ENCODE peak calls at places on chromosomes 12 and 14, in six cellular contexts. V, M, Q, P, N and T are unnamed samples.

GRCh38 chr12:19694627-19695026 is 255.3 kb downstream of the AEBP2 start:
- DNase-seq in V (no peak), M (no peak), Q (peak), P (no peak), N (no peak), T (no peak)

GRCh38 chr12:88600272-88600671 is 20.0 kb upstream of the KITLG start:
- DNase-seq in V (no peak), M (no peak), Q (peak), P (no peak), N (no peak), T (peak)

GRCh38 chr12:29025936-29026335 is 123.1 kb upstream of the FAR2 start:
- DNase-seq in V (no peak), M (no peak), Q (no peak), P (no peak), N (no peak), T (no peak)

GRCh38 chr12:46452061-46452615 is 79.6 kb upstream of the SLC38A2 start:
- DNase-seq in V (no peak), M (peak), Q (no peak), P (no peak), N (no peak), T (no peak)

GRCh38 chr12:42145552-42146215 is 1.0 kb upstream of the GXYLT1 start:
- DNase-seq in V (no peak), M (no peak), Q (no peak), P (no peak), N (no peak), T (no peak)

GRCh38 chr12:47391566-47391965 is 311.8 kb upstream of the AMIGO2 start:
- DNase-seq in V (no peak), M (no peak), Q (no peak), P (no peak), N (no peak), T (no peak)

GRCh38 chr12:107976331-107976730 is 152.8 kb upstream of the WSCD2 start:
- DNase-seq in V (no peak), M (no peak), Q (no peak), P (no peak), N (no peak), T (no peak)

GRCh38 chr14:101721111-101721510 is 40.4 kb upstream of the PPP2R5C start:
- DNase-seq in V (no peak), M (no peak), Q (no peak), P (no peak), N (no peak), T (no peak)

GRCh38 chr12:70002912-70003255 is 177.9 kb downstream of the MYRFL start:
- DNase-seq in V (no peak), M (no peak), Q (no peak), P (no peak), N (no peak), T (no peak)

GRCh38 chr12:22262309-22262708 is 72.2 kb downstream of the ST8SIA1 start:
- DNase-seq in V (no peak), M (no peak), Q (no peak), P (no peak), N (no peak), T (no peak)

GRCh38 chr12:62468394-62468793 is 1.8 kb downstream of the MON2 start:
- DNase-seq in V (no peak), M (no peak), Q (no peak), P (no peak), N (no peak), T (no peak)

GRCh38 chr12:130258863-130259262 is 78.8 kb upstream of the PIWIL1 start:
- DNase-seq in V (no peak), M (no peak), Q (no peak), P (no peak), N (no peak), T (no peak)

GRCh38 chr12:13905795-13906194 is 75.6 kb downstream of the GRIN2B start:
- DNase-seq in V (no peak), M (no peak), Q (no peak), P (no peak), N (no peak), T (no peak)

GRCh38 chr14:22885975-22886374 is 3.0 kb downstream of the REM2 start:
- DNase-seq in V (no peak), M (no peak), Q (no peak), P (no peak), N (no peak), T (no peak)

GRCh38 chr12:84862190-84862589 is 50.4 kb downstream of the SLC6A15 start:
- DNase-seq in V (no peak), M (no peak), Q (no peak), P (no peak), N (no peak), T (peak)

GRCh38 chr14:41830679-41831078 is 224.0 kb downstream of the LRFN5 start:
- DNase-seq in V (no peak), M (no peak), Q (peak), P (no peak), N (no peak), T (no peak)

GRCh38 chr14:71486274-71486673 is 446.0 kb upstream of the RGS6 start:
- DNase-seq in V (no peak), M (no peak), Q (peak), P (no peak), N (no peak), T (no peak)

GRCh38 chr12:111056618-111057521 is 136.5 kb upstream of the MYL2 start:
- DNase-seq in V (no peak), M (no peak), Q (no peak), P (no peak), N (no peak), T (no peak)

GRCh38 chr12:118330421-118331018 is 42.2 kb downstream of the TAOK3 start:
- DNase-seq in V (no peak), M (no peak), Q (peak), P (no peak), N (no peak), T (peak)

GRCh38 chr12:54759751-54760150 is 94.6 kb upstream of the MUCL1 start:
- DNase-seq in V (no peak), M (peak), Q (peak), P (no peak), N (no peak), T (no peak)

GRCh38 chr12:67512061-67512460 is 136.5 kb upstream of the DYRK2 start:
- DNase-seq in V (no peak), M (no peak), Q (peak), P (no peak), N (no peak), T (no peak)

GRCh38 chr14:74618078-74618952 is 6.3 kb upstream of the LTBP2 start:
- DNase-seq in V (peak), M (peak), Q (peak), P (no peak), N (peak), T (peak)

GRCh38 chr12:132366341-132366861 is 37.0 kb upstream of the GALNT9 start:
- DNase-seq in V (no peak), M (no peak), Q (no peak), P (no peak), N (no peak), T (no peak)

GRCh38 chr12:89208661-89209096 is 143.6 kb downstream of the DUSP6 start:
- DNase-seq in V (no peak), M (no peak), Q (peak), P (no peak), N (no peak), T (no peak)

GRCh38 chr14:66507181-66507721 is 696 bp upstream of the GPHN start:
- DNase-seq in V (no peak), M (no peak), Q (no peak), P (no peak), N (no peak), T (no peak)

GRCh38 chr12:77761286-77761685 is 69.4 kb upstream of the NAV3 start:
- DNase-seq in V (no peak), M (no peak), Q (peak), P (no peak), N (no peak), T (no peak)

GRCh38 chr14:35337557-35338255 is 45.5 kb downstream of the PSMA6 start:
- DNase-seq in V (no peak), M (no peak), Q (no peak), P (no peak), N (peak), T (no peak)

GRCh38 chr14:68682166-68683103 is 110.4 kb downstream of the ZFP36L1 start:
- DNase-seq in V (peak), M (peak), Q (peak), P (no peak), N (peak), T (peak)

GRCh38 chr12:123762715-123763052 is 583 bp downstream of the DNAH10 start:
- DNase-seq in V (no peak), M (no peak), Q (no peak), P (no peak), N (no peak), T (no peak)

GRCh38 chr14:32230181-32230580 is 27.1 kb upstream of the RNU6-8 start:
- DNase-seq in V (no peak), M (no peak), Q (peak), P (no peak), N (no peak), T (no peak)

GRCh38 chr14:61475316-61475715 is 153.9 kb downstream of the PRKCH start:
- DNase-seq in V (no peak), M (peak), Q (peak), P (no peak), N (no peak), T (no peak)

GRCh38 chr14:76525106-76525825 is 149.3 kb downstream of the ESRRB start:
- DNase-seq in V (no peak), M (no peak), Q (no peak), P (no peak), N (no peak), T (no peak)

GRCh38 chr12:71846322-71846940 is 6.9 kb downstream of the TBC1D15 start:
- DNase-seq in V (no peak), M (peak), Q (peak), P (no peak), N (no peak), T (no peak)

GRCh38 chr14:61510736-61511557 is 184.4 kb upstream of the HIF1A start:
- DNase-seq in V (no peak), M (no peak), Q (no peak), P (no peak), N (no peak), T (no peak)

GRCh38 chr14:72577521-72577920 is 316.4 kb downstream of the DPF3 start:
- DNase-seq in V (no peak), M (no peak), Q (no peak), P (no peak), N (no peak), T (no peak)

GRCh38 chr12:65778268-65779090 is 45.8 kb upstream of the HMGA2 start:
- DNase-seq in V (no peak), M (no peak), Q (peak), P (no peak), N (no peak), T (no peak)

GRCh38 chr14:24135834-24136683 is at the start of gene PSME1:
- DNase-seq in V (peak), M (peak), Q (peak), P (peak), N (peak), T (peak)
- H3K4me3 ChIP-seq in V (peak), M (peak), Q (peak), P (peak), N (peak), T (peak)

DNA sequence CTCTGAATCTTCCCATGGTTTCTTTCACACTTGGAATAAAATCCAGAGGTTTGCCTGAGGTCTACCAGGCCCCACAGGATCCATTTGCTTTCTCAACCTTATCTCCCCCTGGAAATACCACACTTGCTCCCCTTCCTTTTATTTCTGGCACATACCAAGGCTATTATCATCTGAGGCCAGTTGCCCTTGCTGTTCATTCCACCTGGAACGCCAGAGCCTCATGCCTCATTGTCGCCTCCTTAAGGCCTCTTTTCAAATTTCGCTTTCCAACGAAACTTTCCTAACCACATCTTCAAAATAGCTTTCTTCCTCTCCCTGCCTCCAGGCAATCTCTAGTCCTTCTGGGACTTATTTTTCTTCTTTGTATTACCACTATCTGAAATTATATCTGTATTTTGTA is 11.2 kb upstream of the LRIG3 start:
- DNase-seq in V (no peak), M (no peak), Q (no peak), P (no peak), N (no peak), T (no peak)
- TF ChIP-seq CTCF in V (no peak), M (peak), Q (no peak), P (no peak), N (no peak), T (no peak)

GRCh38 chr12:43760396-43760795 is 1.6 kb downstream of the IRAK4 start:
- DNase-seq in V (no peak), M (no peak), Q (no peak), P (no peak), N (no peak), T (no peak)
- H3K4me3 ChIP-seq in V (peak), M (no peak), Q (no peak), P (peak), N (no peak), T (no peak)

GRCh38 chr14:37711499-37712475 is 116.4 kb downstream of the TTC6 start:
- DNase-seq in V (no peak), M (peak), Q (no peak), P (no peak), N (no peak), T (no peak)

GRCh38 chr14:37708481-37708880 is 113.1 kb downstream of the TTC6 start:
- DNase-seq in V (no peak), M (no peak), Q (no peak), P (no peak), N (no peak), T (no peak)

GRCh38 chr14:37707716-37708115 is 112.3 kb downstream of the TTC6 start:
- DNase-seq in V (peak), M (no peak), Q (no peak), P (no peak), N (no peak), T (no peak)

GRCh38 chr14:37712976-37713431 is 117.6 kb downstream of the TTC6 start:
- DNase-seq in V (no peak), M (peak), Q (no peak), P (no peak), N (no peak), T (no peak)

DNA sequence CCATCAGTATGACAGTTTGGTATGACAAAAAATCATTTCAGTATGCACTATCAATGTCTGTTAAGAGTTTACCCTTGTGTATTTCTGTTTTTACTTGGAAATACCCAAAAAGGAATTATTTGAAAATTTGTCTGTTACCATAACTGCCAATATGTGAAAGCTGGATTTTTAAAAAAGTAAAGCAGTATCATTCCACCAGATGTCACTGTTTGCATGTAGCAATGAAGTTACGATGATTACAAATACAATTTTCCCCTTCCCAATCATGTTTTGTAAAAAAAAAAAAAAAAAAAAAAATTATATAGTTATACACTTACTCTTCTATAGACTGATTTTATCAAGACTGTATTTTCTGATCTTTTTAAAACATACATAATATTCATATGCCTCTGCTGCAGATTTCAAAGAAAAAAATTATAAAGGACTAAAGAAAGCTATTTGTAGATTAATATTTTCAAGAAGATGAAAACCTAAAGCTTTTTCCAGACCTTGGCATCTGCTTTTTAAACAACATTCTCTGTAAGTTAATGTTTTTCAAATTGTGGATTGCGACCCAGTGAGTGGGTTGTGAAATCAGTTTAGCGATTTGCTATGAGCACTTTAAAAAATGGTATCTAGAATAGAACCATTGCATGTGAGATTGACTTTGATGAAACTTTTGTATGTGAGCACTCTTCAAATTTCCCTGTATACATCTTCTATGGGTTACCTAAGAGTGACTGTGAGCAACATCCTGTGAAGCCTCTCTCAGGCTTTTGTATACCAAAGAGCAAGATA is 114.2 kb downstream of the TTC6 start:
- DNase-seq in V (no peak), M (peak), Q (peak), P (no peak), N (no peak), T (peak)
- TF ChIP-seq CTCF in V (peak), M (peak), Q (peak), P (peak), N (no peak), T (peak)

GRCh38 chr12:122499991-122500684 is 594 bp downstream of the ZCCHC8 start:
- DNase-seq in V (peak), M (peak), Q (peak), P (peak), N (peak), T (no peak)

GRCh38 chr12:122503783-122504590 is 3.3 kb upstream of the ZCCHC8 start:
- DNase-seq in V (no peak), M (no peak), Q (no peak), P (no peak), N (no peak), T (no peak)

GRCh38 chr12:122500685-122501488 is at the start of gene ZCCHC8:
- DNase-seq in V (peak), M (peak), Q (peak), P (peak), N (peak), T (peak)

GRCh38 chr12:122503147-122503751 is 2.5 kb upstream of the ZCCHC8 start:
- DNase-seq in V (no peak), M (no peak), Q (no peak), P (no peak), N (no peak), T (no peak)

GRCh38 chr12:122501489-122501989 is 807 bp upstream of the ZCCHC8 start:
- DNase-seq in V (no peak), M (no peak), Q (no peak), P (no peak), N (no peak), T (no peak)
- H3K4me3 ChIP-seq in V (peak), M (peak), Q (no peak), P (peak), N (no peak), T (peak)

GRCh38 chr14:106037380-106037779 is 511.0 kb downstream of the TMEM121 start:
- DNase-seq in V (no peak), M (no peak), Q (no peak), P (no peak), N (no peak), T (no peak)
- TF ChIP-seq CTCF in V (peak), M (no peak), Q (no peak), P (no peak), N (no peak), T (no peak)

GRCh38 chr12:101850199-101850598 is 19.4 kb upstream of the GNPTAB start:
- DNase-seq in V (no peak), M (no peak), Q (no peak), P (no peak), N (no peak), T (no peak)
- H3K4me3 ChIP-seq in V (no peak), M (no peak), Q (no peak), P (no peak), N (no peak), T (no peak)

GRCh38 chr12:49296836-49297694 is 2.1 kb downstream of the PRPH start:
- DNase-seq in V (peak), M (peak), Q (no peak), P (no peak), N (peak), T (no peak)
- TF ChIP-seq CTCF in V (peak), M (no peak), Q (no peak), P (peak), N (no peak), T (no peak)

GRCh38 chr12:128830505-128830893 is 6.7 kb upstream of the SLC15A4 start:
- DNase-seq in V (no peak), M (no peak), Q (no peak), P (no peak), N (no peak), T (no peak)
- H3K4me3 ChIP-seq in V (no peak), M (no peak), Q (no peak), P (no peak), N (no peak), T (no peak)

GRCh38 chr12:109715310-109716091 is 1.9 kb downstream of the FAM222A start:
- DNase-seq in V (peak), M (no peak), Q (peak), P (peak), N (no peak), T (no peak)

GRCh38 chr12:109716092-109716479 is 2.5 kb downstream of the FAM222A start:
- DNase-seq in V (no peak), M (no peak), Q (no peak), P (no peak), N (no peak), T (no peak)

GRCh38 chr12:109714141-109714912 is 702 bp downstream of the FAM222A start:
- DNase-seq in V (peak), M (peak), Q (peak), P (peak), N (peak), T (no peak)

GRCh38 chr12:109713187-109713984 is at the start of gene FAM222A:
- DNase-seq in V (peak), M (peak), Q (peak), P (peak), N (peak), T (peak)

GRCh38 chr12:109714913-109715244 is 1.3 kb downstream of the FAM222A start:
- DNase-seq in V (no peak), M (no peak), Q (no peak), P (no peak), N (no peak), T (no peak)
- TF ChIP-seq CTCF in V (no peak), M (no peak), Q (no peak), P (no peak), N (no peak), T (no peak)